ENCODE peak calls at places on chromosomes 12 and 14, in nine cellular contexts. R, G, I, X, V, U, A, K and Q are unnamed samples.
A peak's percentile ranks its signal among the peaks of the same experiment; 100 is the strongest.

GRCh38 chr14:91111443-91111842 is 2.4 kb upstream of the DGLUCY start:
- DNase-seq in R (no peak), G (no peak), I (no peak), X (no peak), V (no peak), U (no peak), A (no peak), K (no peak), Q (no peak)

GRCh38 chr12:131280426-131280825 is 326.7 kb downstream of the ADGRD1 start:
- DNase-seq in R (no peak), G (peak; percentile 2), I (peak; percentile 37), X (no peak), V (no peak), U (no peak), A (no peak), K (no peak), Q (no peak)

GRCh38 chr12:47067176-47067575 is 12.2 kb upstream of the PCED1B start:
- DNase-seq in R (no peak), G (no peak), I (no peak), X (no peak), V (no peak), U (no peak), A (no peak), K (no peak), Q (no peak)

GRCh38 chr14:96863986-96864330 is 66.8 kb downstream of the VRK1 start:
- DNase-seq in R (no peak), G (no peak), I (no peak), X (no peak), V (no peak), U (no peak), A (no peak), K (no peak), Q (no peak)

GRCh38 chr14:92546347-92547053 is 32.9 kb downstream of the RIN3 start:
- DNase-seq in R (no peak), G (no peak), I (no peak), X (peak; percentile 73), V (no peak), U (peak; percentile 42), A (no peak), K (no peak), Q (no peak)

GRCh38 chr12:64203775-64204174 is 18.3 kb downstream of the KICS2 start:
- DNase-seq in R (no peak), G (no peak), I (no peak), X (no peak), V (no peak), U (no peak), A (no peak), K (no peak), Q (no peak)

GRCh38 chr12:31876568-31877424 is 82.4 kb upstream of the RESF1 start:
- DNase-seq in R (no peak), G (peak; percentile 54), I (no peak), X (no peak), V (no peak), U (no peak), A (peak; percentile 42), K (peak; percentile 16), Q (no peak)

GRCh38 chr12:59070534-59070933 is 150.2 kb upstream of the LRIG3 start:
- DNase-seq in R (no peak), G (no peak), I (no peak), X (peak; percentile 64), V (no peak), U (no peak), A (no peak), K (no peak), Q (no peak)

GRCh38 chr12:120235369-120236123 is 30.0 kb downstream of the PXN start:
- DNase-seq in R (no peak), G (no peak), I (no peak), X (no peak), V (no peak), U (no peak), A (no peak), K (peak; percentile 44), Q (no peak)

GRCh38 chr14:96582641-96582980 is 80.4 kb downstream of the PAPOLA start:
- DNase-seq in R (no peak), G (no peak), I (no peak), X (no peak), V (no peak), U (no peak), A (no peak), K (no peak), Q (no peak)

GRCh38 chr14:53126705-53127104 is 26.4 kb downstream of the DDHD1 start:
- DNase-seq in R (no peak), G (no peak), I (no peak), X (no peak), V (no peak), U (no peak), A (no peak), K (no peak), Q (no peak)

GRCh38 chr12:18747960-18748359 is 10.0 kb downstream of the CAPZA3 start:
- DNase-seq in R (no peak), G (no peak), I (no peak), X (peak; percentile 99), V (no peak), U (peak; percentile 77), A (no peak), K (no peak), Q (peak; percentile 2)

DNA sequence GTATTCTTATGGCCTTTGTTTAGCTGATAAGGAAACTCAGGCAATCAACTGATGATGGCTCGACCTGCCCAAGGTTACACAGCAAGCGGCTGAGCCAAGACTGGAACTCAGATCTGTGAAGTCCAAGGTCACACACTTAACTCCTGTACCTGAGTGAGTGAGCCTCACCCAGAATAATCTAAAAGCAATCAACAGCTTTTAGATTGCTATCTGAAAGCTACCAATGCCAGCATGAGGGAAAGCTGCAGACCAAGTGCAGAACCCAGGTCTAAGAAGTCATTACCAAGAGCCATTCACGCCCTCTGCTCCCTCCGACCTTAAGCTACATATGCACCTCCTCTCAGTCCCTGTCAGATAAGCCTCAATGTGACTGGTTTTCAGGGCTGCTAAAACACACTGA is 12.1 kb downstream of the APPL2 start:
- DNase-seq in R (no peak), G (no peak), I (no peak), X (no peak), V (no peak), U (no peak), A (no peak), K (no peak), Q (no peak)
- H3K27ac ChIP-seq in R (no peak overlapping the region), G (no peak overlapping the region), I (no peak overlapping the region), X (no peak overlapping the region), V (no peak overlapping the region), U (no peak overlapping the region), A (no peak overlapping the region), K (peak overlapping the region; percentile 82), Q (no peak overlapping the region)

GRCh38 chr14:37197421-37198272 is at the start of gene MIPOL1:
- DNase-seq in R (peak; percentile 68), G (peak; percentile 92), I (peak; percentile 92), X (peak; percentile 89), V (no peak), U (peak; percentile 69), A (peak; percentile 66), K (peak; percentile 86), Q (peak; percentile 81)
- TF ChIP-seq CTCF in R (peak; percentile 35), G (peak; percentile 19), I (peak; percentile 21), X (peak; percentile 28), V (no peak), U (peak; percentile 41), A (peak; percentile 11), K (peak; percentile 47), Q (peak; percentile 45)

GRCh38 chr14:73623504-73623903 is 11.2 kb downstream of the ACOT6 start:
- DNase-seq in R (no peak), G (no peak), I (no peak), X (no peak), V (no peak), U (no peak), A (no peak), K (no peak), Q (no peak)

GRCh38 chr14:73620268-73620667 is 8.0 kb downstream of the ACOT6 start:
- DNase-seq in R (no peak), G (no peak), I (no peak), X (no peak), V (no peak), U (no peak), A (no peak), K (no peak), Q (no peak)

GRCh38 chr14:73616831-73617230 is 4.5 kb downstream of the ACOT6 start:
- DNase-seq in R (no peak), G (no peak), I (no peak), X (no peak), V (no peak), U (no peak), A (no peak), K (no peak), Q (no peak)

GRCh38 chr14:73619524-73619923 is 7.2 kb downstream of the ACOT6 start:
- DNase-seq in R (no peak), G (no peak), I (no peak), X (no peak), V (no peak), U (no peak), A (no peak), K (no peak), Q (no peak)
- H3K27ac ChIP-seq in R (no peak overlapping the region), G (no peak overlapping the region), I (no peak overlapping the region), X (no peak overlapping the region), V (no peak overlapping the region), U (no peak overlapping the region), A (no peak overlapping the region), K (no peak overlapping the region), Q (no peak overlapping the region)

GRCh38 chr14:105019861-105020814 is 745 bp downstream of the CDCA4 start:
- DNase-seq in R (no peak), G (no peak), I (no peak), X (peak; percentile 42), V (peak; percentile 32), U (no peak), A (no peak), K (no peak), Q (no peak)

GRCh38 chr14:105022276-105022670 is 1.4 kb upstream of the CDCA4 start:
- DNase-seq in R (no peak), G (no peak), I (no peak), X (no peak), V (no peak), U (no peak), A (no peak), K (no peak), Q (no peak)

GRCh38 chr14:105023144-105023543 is 2.3 kb upstream of the CDCA4 start:
- DNase-seq in R (no peak), G (no peak), I (no peak), X (peak; percentile 44), V (no peak), U (no peak), A (no peak), K (no peak), Q (no peak)

GRCh38 chr14:105020815-105021655 is at the start of gene CDCA4:
- DNase-seq in R (peak; percentile 89), G (peak; percentile 98), I (peak; percentile 98), X (peak; percentile 90), V (peak; percentile 97), U (peak; percentile 81), A (peak; percentile 96), K (peak; percentile 98), Q (peak; percentile 97)

DNA sequence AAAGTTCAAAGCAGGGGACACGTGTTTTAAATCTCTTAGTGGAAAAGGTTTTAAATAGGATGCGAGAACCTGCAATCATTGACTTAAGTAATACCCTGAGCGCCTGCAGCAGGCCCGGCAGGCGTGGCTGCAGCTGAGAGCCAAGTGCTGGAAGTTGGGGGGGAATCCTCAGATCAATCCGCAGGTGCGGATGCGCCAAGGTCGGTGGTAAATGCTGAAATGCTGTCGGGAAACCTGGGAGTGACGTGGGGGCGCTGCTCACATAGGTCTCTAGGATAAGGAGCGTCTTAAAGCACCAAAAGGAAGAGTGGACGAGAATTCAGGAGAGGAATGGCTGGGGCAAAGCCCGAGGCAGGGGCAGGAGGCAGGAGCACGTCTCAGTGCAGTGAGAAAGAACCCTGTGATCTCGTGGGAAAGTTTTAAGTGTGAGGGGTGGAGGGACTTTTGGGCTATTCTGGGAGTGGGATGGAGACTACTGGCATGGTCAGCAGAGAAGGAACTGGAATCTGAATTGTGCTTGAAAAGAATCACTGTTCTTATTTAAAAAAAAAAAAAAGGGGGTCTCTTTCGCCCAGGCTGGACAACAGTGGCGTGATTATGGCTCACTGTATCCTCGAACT is 883 bp upstream of the CDCA4 start:
- DNase-seq in R (peak; percentile 57), G (peak; percentile 69), I (no peak), X (peak; percentile 54), V (no peak), U (no peak), A (peak; percentile 85), K (no peak), Q (no peak)
- TF ChIP-seq CTCF in R (peak; percentile 33), G (no peak), I (no peak), X (no peak), V (no peak), U (peak; percentile 5), A (peak; percentile 53), K (no peak), Q (no peak)